ENCODE peak calls at places on chromosomes 12 and 14, in five cellular contexts. U is CD4-positive, CD25-positive, alpha-beta regulatory T cell; V is left lung; Q is right atrium auricular region; L is cardiac muscle cell. H is an unnamed sample. For H3K36me3 and H3K4me1, the result is how much of the 10 kb centered on the place peaks cover.

GRCh38 chr14:99752486-99753121 is 40.6 kb upstream of the EML1 start:
- DNase-seq in V (no peak), Q (no peak), U (no peak), L (peak), H (no peak)

GRCh38 chr14:28375295-28375694 is 391.3 kb upstream of the FOXG1 start:
- DNase-seq in U (no peak), L (peak), Q (no peak), V (no peak), H (no peak)

GRCh38 chr14:45073480-45073879 is 10.4 kb upstream of the PRPF39 start:
- DNase-seq in L (no peak), V (no peak), U (no peak), Q (no peak), H (no peak)

GRCh38 chr12:113829212-113829611 is 136.9 kb downstream of the RBM19 start:
- DNase-seq in V (no peak), Q (no peak), U (no peak), L (no peak), H (no peak)

GRCh38 chr12:78290606-78291345 is 460.1 kb downstream of the NAV3 start:
- DNase-seq in V (no peak), L (peak), U (no peak), Q (no peak), H (no peak)

GRCh38 chr12:45893240-45893639 is 97.1 kb downstream of the SCAF11 start:
- DNase-seq in U (no peak), V (no peak), Q (no peak), L (peak), H (no peak)

GRCh38 chr12:114186241-114187002 is 219.5 kb downstream of the TBX5 start:
- DNase-seq in Q (no peak), V (no peak), U (no peak), L (no peak), H (no peak)

GRCh38 chr12:51127050-51127729 is 43.8 kb upstream of the CSRNP2 start:
- DNase-seq in L (peak), U (no peak), V (no peak), Q (no peak), H (no peak)

GRCh38 chr12:57160021-57160420 is 12.6 kb upstream of the LRP1-AS start:
- DNase-seq in U (no peak), L (no peak), V (no peak), Q (no peak), H (no peak)

GRCh38 chr14:26597136-26598080 is at the start of gene NOVA1:
- DNase-seq in L (peak), Q (no peak), U (no peak), V (no peak), H (peak)

GRCh38 chr12:630656-631632 is 32.3 kb downstream of the NINJ2 start:
- DNase-seq in L (no peak), Q (no peak), V (peak), U (peak), H (peak)

GRCh38 chr14:93619176-93619793 is 169.0 kb downstream of the PRIMA1 start:
- DNase-seq in Q (no peak), V (no peak), U (no peak), L (peak), H (no peak)

GRCh38 chr14:50363734-50364113 is 33.0 kb downstream of the CDKL1 start:
- DNase-seq in Q (no peak), L (peak), U (peak), V (no peak), H (no peak)

GRCh38 chr12:93002278-93003054 is 73.4 kb upstream of the EEA1 start:
- DNase-seq in Q (no peak), U (no peak), L (peak), V (no peak), H (no peak)

GRCh38 chr14:94691658-94692029 is 78.3 kb downstream of the GSC start:
- DNase-seq in U (no peak), V (no peak), L (peak), Q (no peak), H (no peak)

GRCh38 chr14:73295198-73295796 is 58.0 kb downstream of the PAPLN start:
- DNase-seq in V (no peak), L (peak), U (peak), Q (no peak), H (no peak)

GRCh38 chr14:73888971-73889370 is 2.3 kb downstream of the ZNF410 start:
- DNase-seq in L (peak), V (no peak), U (no peak), Q (no peak), H (no peak)

GRCh38 chr14:62736004-62736403 is 309.3 kb downstream of the KCNH5 start:
- DNase-seq in L (no peak), U (no peak), V (no peak), Q (no peak), H (no peak)

GRCh38 chr12:123062682-123063426 is 82.4 kb downstream of the ARL6IP4 start:
- DNase-seq in L (peak), V (peak), Q (peak), U (no peak), H (peak)

GRCh38 chr12:84757978-84758377 is 154.6 kb downstream of the SLC6A15 start:
- DNase-seq in U (no peak), V (no peak), Q (no peak), L (peak), H (no peak)

GRCh38 chr12:49518914-49519573 is 19.8 kb upstream of the KCNH3 start:
- DNase-seq in L (peak), U (no peak), V (no peak), Q (no peak), H (no peak)

GRCh38 chr12:105480162-105480561 is 149.7 kb downstream of the C12orf75 start:
- DNase-seq in Q (no peak), L (no peak), U (no peak), V (no peak), H (no peak)

GRCh38 chr12:9940370-9940769 is 8.2 kb upstream of the CLEC2A start:
- DNase-seq in Q (no peak), L (peak), V (no peak), U (no peak), H (no peak)

GRCh38 chr12:26119391-26119981 is 5.4 kb downstream of the BHLHE41 start:
- DNase-seq in V (no peak), Q (no peak), L (peak), U (no peak), H (no peak)

GRCh38 chr14:71089974-71090373 is 182.7 kb downstream of the PCNX1 start:
- DNase-seq in U (no peak), L (peak), V (no peak), Q (no peak), H (no peak)
- H3K36me3 ChIP-seq in U (half or more), L (under half), V (under half), Q (under half), H (half or more)

GRCh38 chr12:6332459-6332858 is 9.4 kb downstream of the TNFRSF1A start:
- DNase-seq in V (no peak), L (peak), U (no peak), Q (no peak), H (no peak)

GRCh38 chr12:6334359-6334758 is 7.5 kb downstream of the TNFRSF1A start:
- DNase-seq in V (no peak), U (no peak), Q (no peak), L (no peak), H (no peak)

GRCh38 chr12:6333566-6333965 is 8.3 kb downstream of the TNFRSF1A start:
- DNase-seq in Q (no peak), V (no peak), L (no peak), U (no peak), H (no peak)

GRCh38 chr12:6330999-6331714 is 10.7 kb downstream of the TNFRSF1A start:
- DNase-seq in L (no peak), V (no peak), Q (no peak), U (no peak), H (no peak)

GRCh38 chr12:6333029-6333428 is 8.8 kb downstream of the TNFRSF1A start:
- DNase-seq in L (no peak), Q (no peak), U (no peak), V (no peak), H (no peak)
- H3K4me1 ChIP-seq in L (under half), Q (half or more), U (under half), V (under half), H (half or more)

DNA sequence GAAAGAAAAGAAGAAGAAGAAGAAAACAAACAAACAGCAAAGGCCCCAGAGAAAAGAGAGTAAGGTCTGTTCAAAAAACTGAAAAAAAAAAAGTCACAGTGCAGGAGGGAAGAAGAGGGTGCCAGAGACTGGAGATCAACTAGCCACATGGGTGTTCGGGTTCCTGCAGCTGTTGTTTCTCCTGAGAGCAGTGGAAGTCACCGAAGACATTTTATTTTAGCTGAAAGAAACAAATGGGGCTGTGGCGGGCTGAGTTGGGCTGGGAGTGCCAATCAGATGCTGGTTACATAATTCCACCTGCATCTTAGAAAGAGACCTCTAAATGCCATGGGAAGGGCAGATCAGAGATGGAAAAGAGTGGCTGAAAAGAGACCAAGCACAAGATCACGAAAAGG is 33.9 kb downstream of the ACTN1 start:
- DNase-seq in V (no peak), U (no peak), L (no peak), Q (no peak), H (no peak)
- H3K36me3 ChIP-seq in V (under half), U (under half), L (under half), Q (under half), H (under half)

GRCh38 chr12:6226002-6226700 is 26.0 kb downstream of the CD9 start:
- DNase-seq in U (no peak), Q (peak), V (peak), L (peak), H (peak)
- H3K4me1 ChIP-seq in U (under half), Q (half or more), V (half or more), L (under half), H (under half)

GRCh38 chr12:6534914-6535696 is 788 bp downstream of the GAPDH start:
- DNase-seq in L (peak), V (peak), Q (peak), U (peak), H (peak)

GRCh38 chr12:6535697-6535946 is 1.3 kb downstream of the GAPDH start:
- DNase-seq in V (no peak), Q (no peak), U (no peak), L (no peak), H (no peak)

GRCh38 chr12:6536894-6537579 is 2.7 kb downstream of the GAPDH start:
- DNase-seq in Q (no peak), L (no peak), U (no peak), V (no peak), H (peak)

GRCh38 chr12:6534158-6534913 is at the start of gene GAPDH:
- DNase-seq in L (peak), U (peak), V (peak), Q (peak), H (peak)

GRCh38 chr12:6535960-6536847 is 1.9 kb downstream of the GAPDH start:
- DNase-seq in U (peak), V (no peak), L (no peak), Q (no peak), H (peak)
- H3K36me3 ChIP-seq in U (under half), V (under half), L (under half), Q (under half), H (under half)